ENCODE peak calls at places on chromosomes 13 and 19, in nine cellular contexts. T is ELR; I is WTC11; S is iris pigment epithelial cell; P is mucosa of gallbladder; F is stimulated activated CD8-positive, alpha-beta memory T cell treated with anti-CD3 and anti-CD28 coated beads, Interleukin-2, amount 100 ng/mL, for 1 hour; H is GM10248; M is effector memory CD4-positive, alpha-beta T cell; Y is myocyte. V is an unnamed sample.

GRCh38 chr13:105033999-105034398 is 1501.5 kb downstream of the EFNB2 start:
- DNase-seq in T (no peak), S (no peak), P (no peak), M (no peak), F (no peak), H (no peak), Y (no peak), I (no peak), V (no peak)

GRCh38 chr13:98979012-98979411 is 1.1 kb upstream of the DOCK9 start:
- DNase-seq in F (no peak), P (no peak), H (no peak), T (peak; percentile 12), S (no peak), M (no peak), I (no peak), Y (no peak), V (no peak)

GRCh38 chr13:45316210-45316799 is 24.7 kb downstream of the TPT1 start:
- DNase-seq in H (no peak), T (no peak), M (no peak), P (no peak), Y (no peak), I (no peak), F (no peak), S (no peak), V (no peak)

GRCh38 chr19:48853483-48853882 is 14.9 kb downstream of the PLEKHA4 start:
- DNase-seq in F (no peak), Y (no peak), I (no peak), P (no peak), T (no peak), M (no peak), S (no peak), H (no peak), V (no peak)

GRCh38 chr19:20863176-20863575 is 59.9 kb upstream of the ZNF85 start:
- DNase-seq in H (no peak), S (no peak), I (no peak), F (no peak), Y (no peak), M (no peak), T (no peak), P (no peak), V (no peak)

GRCh38 chr19:41088151-41088550 is at the start of gene CYP2A13:
- DNase-seq in P (no peak), Y (no peak), F (no peak), H (no peak), T (no peak), S (no peak), M (no peak), I (no peak), V (no peak)

GRCh38 chr13:19264711-19265110 is 83.1 kb upstream of the TUBA3C start:
- DNase-seq in H (no peak), Y (no peak), F (no peak), M (no peak), P (no peak), S (no peak), T (no peak), I (no peak), V (no peak)

GRCh38 chr13:51781246-51782022 is 22.5 kb downstream of the DHRS12 start:
- DNase-seq in F (no peak), S (peak; percentile 50), H (peak; percentile 48), T (peak; percentile 71), Y (no peak), P (no peak), M (no peak), I (peak; percentile 56), V (no peak)

GRCh38 chr13:43180036-43180660 is 156.8 kb downstream of the DNAJC15 start:
- DNase-seq in F (no peak), I (no peak), M (no peak), T (no peak), P (no peak), S (no peak), Y (no peak), H (no peak), V (no peak)

GRCh38 chr19:55078996-55079395 is 3.3 kb downstream of the EPS8L1 start:
- DNase-seq in I (no peak), H (no peak), P (no peak), Y (no peak), M (no peak), T (no peak), S (no peak), F (no peak), V (no peak)

GRCh38 chr19:1922803-1923202 is 17.6 kb downstream of the ADAT3 start:
- DNase-seq in T (no peak), P (no peak), M (no peak), I (no peak), Y (no peak), S (no peak), F (no peak), H (no peak), V (no peak)

GRCh38 chr13:96191367-96191766 is 101.5 kb downstream of the HS6ST3 start:
- DNase-seq in T (no peak), S (no peak), F (no peak), H (no peak), Y (no peak), I (no peak), M (no peak), P (no peak), V (no peak)

GRCh38 chr19:50300814-50301606 is 28.2 kb downstream of the KCNC3 start:
- DNase-seq in F (no peak), H (no peak), I (no peak), Y (peak; percentile 17), P (no peak), T (peak; percentile 84), M (no peak), S (peak; percentile 91), V (peak; percentile 85)

GRCh38 chr19:16143399-16144215 is at the start of gene HSH2D:
- DNase-seq in S (no peak), H (peak; percentile 85), F (peak; percentile 61), Y (no peak), T (peak; percentile 26), P (peak; percentile 87), M (peak; percentile 48), I (peak; percentile 73), V (no peak)

GRCh38 chr13:113926301-113926761 is 47.5 kb downstream of the C13orf46 start:
- DNase-seq in H (no peak), Y (peak; percentile 54), M (no peak), S (peak; percentile 82), F (no peak), P (no peak), I (peak; percentile 5), T (no peak), V (no peak)

GRCh38 chr19:33740811-33741396 is 55.8 kb upstream of the KCTD15 start:
- DNase-seq in M (no peak), Y (peak; percentile 43), S (peak; percentile 27), P (peak; percentile 34), H (no peak), I (peak; percentile 81), F (no peak), T (peak; percentile 36), V (peak; percentile 54)

GRCh38 chr19:4334929-4335833 is 3.4 kb downstream of the STAP2 start:
- DNase-seq in P (no peak), M (no peak), I (no peak), T (no peak), F (no peak), H (no peak), S (no peak), Y (no peak), V (no peak)

GRCh38 chr19:7868671-7869452 is 5.3 kb downstream of the PRR36 start:
- DNase-seq in M (peak; percentile 67), F (peak; percentile 48), I (peak; percentile 95), P (peak; percentile 69), H (peak; percentile 92), T (peak; percentile 89), S (peak; percentile 55), Y (peak; percentile 68), V (peak; percentile 87)

GRCh38 chr13:26558074-26558805 is 757 bp downstream of the WASF3 start:
- DNase-seq in I (peak; percentile 15), T (peak; percentile 44), P (no peak), M (no peak), F (no peak), H (no peak), Y (peak; percentile 27), S (peak; percentile 12), V (no peak)

GRCh38 chr13:61695147-61695546 is 279.5 kb upstream of the PCDH20 start:
- DNase-seq in Y (no peak), F (no peak), P (no peak), M (no peak), T (peak; percentile 6), S (no peak), H (no peak), I (no peak), V (peak; percentile 0)

GRCh38 chr13:38868870-38869269 is 121.8 kb downstream of the STOML3 start:
- DNase-seq in M (no peak), T (no peak), S (no peak), H (no peak), P (no peak), F (no peak), I (no peak), Y (no peak), V (no peak)

GRCh38 chr19:10828981-10829821 is 6.8 kb downstream of the TMED1 start:
- DNase-seq in Y (no peak), F (no peak), I (peak; percentile 56), P (no peak), H (no peak), M (no peak), T (no peak), S (no peak), V (no peak)

GRCh38 chr13:45422731-45423130 is 4.6 kb upstream of the SLC25A30 start:
- DNase-seq in P (no peak), F (no peak), I (no peak), H (no peak), M (no peak), T (no peak), S (no peak), Y (no peak), V (no peak)

GRCh38 chr13:105545811-105546210 is 989.7 kb downstream of the EFNB2 start:
- DNase-seq in T (no peak), P (no peak), F (no peak), H (no peak), Y (no peak), I (no peak), M (no peak), S (no peak), V (no peak)

GRCh38 chr13:46382224-46382623 is 4.8 kb downstream of the RUBCNL start:
- DNase-seq in S (no peak), I (no peak), H (no peak), F (no peak), Y (no peak), M (no peak), P (no peak), T (no peak), V (no peak)

GRCh38 chr13:20190481-20191310 is 2.0 kb downstream of the GJB2 start:
- DNase-seq in P (no peak), T (peak; percentile 90), S (peak; percentile 47), Y (peak; percentile 68), I (no peak), F (no peak), M (no peak), H (no peak), V (peak; percentile 75)

GRCh38 chr19:3075605-3076431 is 13.5 kb upstream of the TLE5 start:
- DNase-seq in Y (no peak), F (peak; percentile 43), S (no peak), P (peak; percentile 54), T (peak; percentile 48), H (peak; percentile 86), I (peak; percentile 76), M (peak; percentile 55), V (no peak)

GRCh38 chr19:19628499-19629134 is 597 bp upstream of the LPAR2 start:
- DNase-seq in T (peak; percentile 72), F (no peak), H (no peak), S (peak; percentile 90), Y (no peak), P (peak; percentile 73), I (peak; percentile 91), M (peak; percentile 39), V (no peak)

GRCh38 chr13:109611912-109612691 is 174.3 kb downstream of the IRS2 start:
- DNase-seq in T (no peak), H (no peak), F (no peak), Y (no peak), P (no peak), S (no peak), M (no peak), I (no peak), V (no peak)

GRCh38 chr13:29516012-29516411 is 79.5 kb downstream of the SLC7A1 start:
- DNase-seq in P (no peak), H (no peak), M (no peak), Y (no peak), F (no peak), T (no peak), I (no peak), S (no peak), V (no peak)

GRCh38 chr13:112953591-112954487 is 15.2 kb upstream of the MCF2L start:
- DNase-seq in F (no peak), Y (no peak), S (no peak), H (no peak), T (no peak), I (no peak), P (no peak), M (no peak), V (no peak)

V was measured in H54.